ENCODE peak calls at places on chromosomes 11 and 22, in four cellular contexts. E is WTC11, T is GM12878, D is K562. W is an unnamed sample.

GRCh38 chr11:74462009-74462408 is 5.3 kb downstream of the KCNE3 start:
- DNase-seq in D (peak), E (peak), T (no peak), W (peak)

GRCh38 chr22:44159230-44159629 is 21.5 kb upstream of the PARVG start:
- DNase-seq in T (no peak), D (no peak), E (no peak), W (no peak)

GRCh38 chr22:42270512-42271190 is at the start of gene TCF20:
- DNase-seq in E (peak), D (peak), T (no peak), W (peak)

GRCh38 chr22:43828711-43829447 is 16.8 kb upstream of the EFCAB6 start:
- DNase-seq in D (no peak), T (no peak), E (peak), W (no peak)

GRCh38 chr22:24947881-24948280 is 1.4 kb upstream of the LHFPL7 start:
- DNase-seq in T (no peak), E (no peak), D (no peak), W (no peak)

GRCh38 chr11:86698634-86699033 is 26.2 kb upstream of the ME3 start:
- DNase-seq in T (no peak), D (no peak), E (no peak), W (no peak)

GRCh38 chr11:72758690-72759389 is 6.6 kb upstream of the ARAP1 start:
- DNase-seq in D (peak), E (no peak), T (no peak), W (no peak)

GRCh38 chr11:133515075-133515474 is 17.2 kb downstream of the OPCML start:
- DNase-seq in E (no peak), T (no peak), D (no peak), W (no peak)

GRCh38 chr11:78420796-78421209 is 3.2 kb upstream of the GAB2 start:
- DNase-seq in T (no peak), D (no peak), E (no peak), W (no peak)

GRCh38 chr11:9574556-9574805 is 1.0 kb downstream of the WEE1 start:
- DNase-seq in E (peak), T (no peak), D (no peak), W (no peak)

GRCh38 chr11:10443152-10443551 is 11.9 kb upstream of the AMPD3 start:
- DNase-seq in D (no peak), E (no peak), T (no peak), W (no peak)

GRCh38 chr11:100098560-100098959 is 588.5 kb upstream of the ARHGAP42 start:
- DNase-seq in T (no peak), E (no peak), D (no peak), W (no peak)

GRCh38 chr11:15745266-15745665 is 611.1 kb downstream of the SOX6 start:
- DNase-seq in T (no peak), D (no peak), E (no peak), W (no peak)

GRCh38 chr11:127733552-127733951 is 733.0 kb upstream of the KIRREL3 start:
- DNase-seq in D (no peak), T (no peak), E (no peak), W (no peak)

GRCh38 chr22:46763051-46763705 is 728 bp downstream of the TBC1D22A start:
- DNase-seq in E (no peak), T (no peak), D (peak), W (no peak)
- TF ChIP-seq CBFB in E (no peak), T (no peak), D (no peak), W (no peak)

GRCh38 chr11:131027501-131027900 is 111.2 kb upstream of the SNX19 start:
- DNase-seq in D (no peak), E (no peak), T (no peak), W (no peak)

GRCh38 chr11:131025020-131025419 is 108.7 kb upstream of the SNX19 start:
- DNase-seq in E (peak), T (no peak), D (no peak), W (peak)

GRCh38 chr11:131025421-131026126 is 109.3 kb upstream of the SNX19 start:
- DNase-seq in E (no peak), T (peak), D (no peak), W (no peak)
- TF ChIP-seq CBFB in E (no peak), T (no peak), D (no peak), W (no peak)

GRCh38 chr11:1597331-1597741 is 758 bp downstream of the KRTAP5-2 start:
- DNase-seq in T (no peak), E (no peak), D (no peak), W (no peak)

GRCh38 chr11:1597981-1598380 is at the start of gene KRTAP5-2:
- DNase-seq in T (no peak), D (no peak), E (no peak), W (no peak)

GRCh38 chr11:1600626-1601025 is 2.5 kb upstream of the KRTAP5-2 start:
- DNase-seq in E (no peak), D (no peak), T (no peak), W (no peak)

GRCh38 chr11:1603629-1604028 is 4.6 kb downstream of the KRTAP5-3 start:
- DNase-seq in T (no peak), E (no peak), D (no peak), W (no peak)

GRCh38 chr11:1598816-1599215 is 722 bp upstream of the KRTAP5-2 start:
- DNase-seq in T (no peak), D (no peak), E (no peak), W (no peak)
- TF ChIP-seq CBFB in T (no peak), D (no peak), E (no peak), W (no peak)

GRCh38 chr11:33832676-33833075 is 58.4 kb upstream of the FBXO3 start:
- DNase-seq in D (no peak), E (no peak), T (no peak), W (no peak)

GRCh38 chr11:33828604-33829429 is 54.5 kb upstream of the FBXO3 start:
- DNase-seq in E (peak), T (no peak), D (no peak), W (no peak)

GRCh38 chr11:33830903-33831648 is 56.8 kb upstream of the FBXO3 start:
- DNase-seq in D (no peak), E (no peak), T (no peak), W (no peak)

GRCh38 chr11:33827206-33827605 is 52.9 kb upstream of the FBXO3 start:
- DNase-seq in D (no peak), T (no peak), E (no peak), W (no peak)

DNA sequence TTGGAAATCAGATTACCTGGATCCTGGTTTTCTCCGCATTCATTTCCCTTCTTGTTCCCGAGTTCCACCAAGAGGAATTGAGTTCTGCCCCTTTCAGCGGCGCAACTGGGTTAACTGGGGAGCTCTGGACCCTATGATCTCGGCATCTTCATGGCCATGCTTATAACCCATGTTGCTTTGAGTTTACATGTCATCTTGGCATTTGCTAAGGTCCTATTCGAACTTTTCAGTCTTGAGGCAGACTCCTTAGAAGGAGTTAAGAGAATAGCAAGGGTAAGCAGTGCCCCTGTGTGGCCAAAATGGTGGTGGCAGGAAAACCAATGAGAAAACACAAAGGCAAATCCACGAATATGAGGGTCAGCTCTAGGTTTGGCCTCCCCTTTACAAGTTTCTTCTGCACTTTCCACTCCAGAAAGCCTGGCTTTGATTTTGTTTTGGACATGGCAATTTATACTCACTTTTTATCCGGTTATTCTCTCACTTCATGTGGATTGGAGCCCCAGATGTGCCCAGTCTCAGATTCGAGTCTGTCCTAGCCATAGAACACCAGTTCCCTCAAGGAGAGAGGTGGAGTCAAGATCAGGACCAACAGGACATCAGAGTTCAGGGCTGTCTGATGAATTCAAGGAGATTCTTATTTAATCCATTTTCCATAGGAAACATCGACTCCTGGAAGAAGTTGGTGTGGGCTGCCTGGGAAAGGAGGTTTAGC is 55.3 kb upstream of the FBXO3 start:
- DNase-seq in T (peak), E (peak), D (peak), W (peak)
- TF ChIP-seq CBFB in T (no peak), E (no peak), D (no peak), W (no peak)

GRCh38 chr11:4125141-4125540 is 30.5 kb downstream of the RRM1 start:
- DNase-seq in E (no peak), D (no peak), T (no peak), W (no peak)
- TF ChIP-seq CBFB in E (no peak), D (no peak), T (no peak), W (no peak)

GRCh38 chr22:39658367-39658766 is 87.8 kb downstream of the CACNA1I start:
- DNase-seq in E (no peak), T (no peak), D (no peak), W (no peak)
- TF ChIP-seq CBFB in E (no peak), T (no peak), D (no peak), W (no peak)